ENCODE peak calls at places on chromosomes 6 and 20, in ten cellular contexts. X is stomach, A is fibroblast of pulmonary artery, T is fibroblast of the aortic adventitia, I is GM12865, F is K562, C is ovary, P is fibroblast of mammary gland, N is brain microvascular endothelial cell, Z is AG04449. B is an unnamed sample.

GRCh38 chr20:420721-421574 is 12.8 kb downstream of the RBCK1 start:
- DNase-seq in X (peak), A (no peak), T (no peak), I (peak), F (peak), C (no peak), P (no peak), N (no peak), Z (no peak), B (no peak)

GRCh38 chr20:44495257-44495656 is 19.6 kb downstream of the TTPAL start:
- DNase-seq in X (no peak), A (peak), T (peak), I (no peak), F (no peak), C (no peak), P (peak), N (peak), Z (peak), B (peak)

GRCh38 chr20:478010-478948 is 15.9 kb upstream of the TBC1D20 start:
- DNase-seq in X (no peak), A (peak), T (peak), I (no peak), F (no peak), C (no peak), P (peak), N (peak), Z (no peak), B (no peak)

GRCh38 chr6:133630651-133631050 is 258.3 kb upstream of the TCF21 start:
- DNase-seq in X (no peak), A (no peak), T (no peak), I (no peak), F (no peak), C (no peak), P (no peak), N (no peak), Z (no peak), B (no peak)

GRCh38 chr6:154169193-154169847 is 130.3 kb downstream of the OPRM1 start:
- DNase-seq in X (no peak), A (peak), T (no peak), I (no peak), F (no peak), C (no peak), P (no peak), N (no peak), Z (no peak), B (no peak)

GRCh38 chr6:77097940-77098339 is 365.4 kb downstream of the HTR1B start:
- DNase-seq in X (no peak), A (no peak), T (no peak), I (no peak), F (no peak), C (no peak), P (no peak), N (no peak), Z (no peak), B (no peak)

GRCh38 chr20:7085448-7085847 is 318.0 kb downstream of the BMP2 start:
- DNase-seq in X (no peak), A (peak), T (peak), I (no peak), F (no peak), C (no peak), P (no peak), N (peak), Z (no peak), B (no peak)

GRCh38 chr20:5770240-5770986 is 20.2 kb downstream of the SHLD1 start:
- DNase-seq in X (no peak), A (peak), T (peak), I (peak), F (no peak), C (no peak), P (no peak), N (no peak), Z (no peak), B (no peak)

GRCh38 chr6:95544517-95545225 is 32.7 kb upstream of the MANEA start:
- DNase-seq in X (no peak), A (no peak), T (no peak), I (no peak), F (no peak), C (no peak), P (no peak), N (no peak), Z (no peak), B (no peak)

GRCh38 chr6:14894105-14894504 is 351.8 kb upstream of the JARID2 start:
- DNase-seq in X (no peak), A (no peak), T (no peak), I (no peak), F (no peak), C (no peak), P (no peak), N (no peak), Z (no peak), B (no peak)

GRCh38 chr6:38034269-38034914 is 214.9 kb downstream of the ZFAND3 start:
- DNase-seq in X (no peak), A (peak), T (peak), I (peak), F (no peak), C (no peak), P (peak), N (peak), Z (no peak), B (peak)

GRCh38 chr6:83605517-83605916 is 93.2 kb downstream of the PRSS35 start:
- DNase-seq in X (no peak), A (no peak), T (no peak), I (no peak), F (no peak), C (no peak), P (no peak), N (no peak), Z (no peak), B (no peak)

GRCh38 chr20:36959242-36959641 is 7.7 kb upstream of the SAMHD1 start:
- DNase-seq in X (no peak), A (no peak), T (no peak), I (no peak), F (no peak), C (no peak), P (no peak), N (no peak), Z (no peak), B (no peak)

GRCh38 chr20:18496740-18497592 is at the start of gene RBBP9:
- DNase-seq in X (peak), A (peak), T (peak), I (peak), F (peak), C (peak), P (peak), N (peak), Z (peak), B (peak)

GRCh38 chr20:50932016-50932338 is 740 bp upstream of the ADNP start:
- DNase-seq in X (no peak), A (no peak), T (no peak), I (no peak), F (no peak), C (no peak), P (no peak), N (no peak), Z (no peak), B (no peak)

GRCh38 chr20:24985802-24986201 is 6.7 kb downstream of the APMAP start:
- DNase-seq in X (peak), A (no peak), T (no peak), I (no peak), F (no peak), C (no peak), P (no peak), N (no peak), Z (no peak), B (no peak)

GRCh38 chr20:15475483-15475882 is 1097.8 kb downstream of the KIF16B start:
- DNase-seq in X (peak), A (no peak), T (no peak), I (peak), F (no peak), C (no peak), P (no peak), N (no peak), Z (no peak), B (peak)

GRCh38 chr6:71602385-71602949 is 283.9 kb upstream of the RIMS1 start:
- DNase-seq in X (no peak), A (peak), T (peak), I (no peak), F (no peak), C (no peak), P (peak), N (no peak), Z (peak), B (peak)

GRCh38 chr20:22312744-22313346 is 271.5 kb downstream of the FOXA2 start:
- DNase-seq in X (peak), A (peak), T (peak), I (peak), F (peak), C (no peak), P (peak), N (peak), Z (no peak), B (no peak)

GRCh38 chr6:160950507-160950906 is 41.1 kb upstream of the MAP3K4 start:
- DNase-seq in X (peak), A (peak), T (peak), I (no peak), F (no peak), C (no peak), P (peak), N (peak), Z (peak), B (peak)

GRCh38 chr6:31010393-31011060 is at the start of gene MUC22:
- DNase-seq in X (no peak), A (peak), T (peak), I (no peak), F (no peak), C (no peak), P (peak), N (peak), Z (peak), B (peak)

GRCh38 chr20:63070301-63070625 is 63.5 kb upstream of the BHLHE23 start:
- DNase-seq in X (no peak), A (no peak), T (no peak), I (no peak), F (no peak), C (no peak), P (no peak), N (no peak), Z (no peak), B (no peak)

GRCh38 chr6:155483858-155484257 is 28.2 kb upstream of the NOX3 start:
- DNase-seq in X (no peak), A (peak), T (peak), I (no peak), F (no peak), C (no peak), P (peak), N (no peak), Z (no peak), B (peak)

GRCh38 chr20:64077094-64077493 is 2.2 kb downstream of the RGS19 start:
- DNase-seq in X (no peak), A (no peak), T (no peak), I (peak), F (no peak), C (no peak), P (no peak), N (no peak), Z (no peak), B (no peak)

GRCh38 chr20:46512943-46513844 is at the start of gene ZNF334:
- DNase-seq in X (peak), A (peak), T (peak), I (peak), F (peak), C (peak), P (peak), N (peak), Z (no peak), B (no peak)

GRCh38 chr6:145715426-145715825 is 19.9 kb downstream of the EPM2A start:
- DNase-seq in X (no peak), A (no peak), T (no peak), I (no peak), F (no peak), C (no peak), P (no peak), N (no peak), Z (no peak), B (no peak)

GRCh38 chr20:25353754-25354705 is 36.6 kb downstream of the ABHD12 start:
- DNase-seq in X (no peak), A (no peak), T (no peak), I (no peak), F (no peak), C (no peak), P (no peak), N (no peak), Z (no peak), B (no peak)

GRCh38 chr6:7542878-7543394 is 1.5 kb downstream of the DSP start:
- DNase-seq in X (peak), A (peak), T (peak), I (no peak), F (no peak), C (peak), P (peak), N (peak), Z (no peak), B (no peak)

GRCh38 chr20:12166053-12166717 is 248.5 kb downstream of the BTBD3 start:
- DNase-seq in X (no peak), A (peak), T (peak), I (no peak), F (no peak), C (no peak), P (peak), N (peak), Z (peak), B (peak)

GRCh38 chr20:19967441-19967840 is 49.7 kb upstream of the NAA20 start:
- DNase-seq in X (no peak), A (no peak), T (no peak), I (no peak), F (no peak), C (no peak), P (no peak), N (no peak), Z (no peak), B (no peak)

GRCh38 chr6:161261325-161261724 is 12.5 kb downstream of the AGPAT4 start:
- DNase-seq in X (no peak), A (no peak), T (no peak), I (no peak), F (no peak), C (no peak), P (peak), N (no peak), Z (no peak), B (peak)

GRCh38 chr6:24991748-24992467 is 56.1 kb upstream of the RIPOR2 start:
- DNase-seq in X (peak), A (peak), T (peak), I (peak), F (peak), C (peak), P (peak), N (no peak), Z (no peak), B (no peak)

DNA sequence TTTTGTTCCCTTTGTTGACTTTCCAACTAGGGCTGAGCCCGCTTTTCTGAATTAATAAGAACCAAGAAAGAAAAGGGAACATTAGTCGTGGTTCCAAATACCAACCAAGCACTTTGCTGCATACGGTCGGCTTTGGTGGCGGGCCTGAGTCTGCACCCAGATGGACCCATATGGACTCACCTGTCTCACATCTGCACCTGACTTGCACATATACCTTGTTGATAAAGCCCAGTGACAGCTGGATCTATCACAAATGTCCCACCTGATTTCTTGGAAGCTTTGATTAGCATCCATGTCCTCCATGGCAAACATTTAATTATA is 39.0 kb downstream of the TPD52L1 start:
- DNase-seq in X (no peak), A (no peak), T (no peak), I (no peak), F (no peak), C (no peak), P (no peak), N (no peak), Z (no peak), B (no peak)
- TF ChIP-seq CTCF in X (no peak), A (no peak), T (no peak), I (no peak), F (no peak), C (no peak), P (no peak), N (no peak), Z (no peak), B (no peak)

GRCh38 chr6:35311390-35312075 is 13.9 kb downstream of the DEF6 start:
- DNase-seq in X (no peak), A (no peak), T (no peak), I (peak), F (no peak), C (no peak), P (no peak), N (no peak), Z (no peak), B (no peak)
- H3K4me3 ChIP-seq in X (no peak), A (no peak), T (no peak), I (peak), F (no peak), C (no peak), P (no peak), N (no peak), Z (no peak), B (no peak)

GRCh38 chr6:27908017-27908416 is 4.2 kb downstream of the OR2B2 start:
- DNase-seq in X (no peak), A (no peak), T (no peak), I (no peak), F (no peak), C (no peak), P (no peak), N (no peak), Z (no peak), B (no peak)
- TF ChIP-seq CTCF in X (no peak), A (no peak), T (no peak), I (no peak), F (no peak), C (no peak), P (no peak), N (no peak), Z (no peak), B (no peak)

GRCh38 chr6:12582421-12583110 is 134.0 kb upstream of the PHACTR1 start:
- DNase-seq in X (no peak), A (no peak), T (no peak), I (no peak), F (no peak), C (no peak), P (no peak), N (no peak), Z (no peak), B (no peak)

GRCh38 chr6:12578751-12579150 is 137.8 kb upstream of the PHACTR1 start:
- DNase-seq in X (no peak), A (no peak), T (peak), I (no peak), F (no peak), C (no peak), P (peak), N (no peak), Z (no peak), B (no peak)

GRCh38 chr6:12578097-12578496 is 138.5 kb upstream of the PHACTR1 start:
- DNase-seq in X (no peak), A (no peak), T (no peak), I (no peak), F (no peak), C (no peak), P (no peak), N (no peak), Z (no peak), B (no peak)

GRCh38 chr6:12577124-12577845 is 139.3 kb upstream of the PHACTR1 start:
- DNase-seq in X (no peak), A (peak), T (no peak), I (no peak), F (no peak), C (no peak), P (no peak), N (peak), Z (no peak), B (peak)

GRCh38 chr6:12580296-12580695 is 136.3 kb upstream of the PHACTR1 start:
- DNase-seq in X (no peak), A (no peak), T (no peak), I (no peak), F (no peak), C (no peak), P (no peak), N (no peak), Z (no peak), B (no peak)
- H3K4me3 ChIP-seq in X (no peak), A (no peak), T (no peak), I (no peak), F (no peak), C (no peak), P (no peak), N (no peak), Z (no peak), B (no peak)

GRCh38 chr20:61252601-61253263 is 671 bp downstream of the CDH4 start:
- DNase-seq in X (no peak), A (no peak), T (no peak), I (no peak), F (no peak), C (no peak), P (no peak), N (no peak), Z (no peak), B (no peak)

GRCh38 chr20:61253640-61254511 is 1.8 kb downstream of the CDH4 start:
- DNase-seq in X (no peak), A (no peak), T (no peak), I (no peak), F (no peak), C (no peak), P (peak), N (no peak), Z (no peak), B (no peak)

GRCh38 chr20:61251529-61252393 is at the start of gene CDH4:
- DNase-seq in X (no peak), A (no peak), T (no peak), I (no peak), F (no peak), C (no peak), P (no peak), N (no peak), Z (no peak), B (no peak)

GRCh38 chr20:61254881-61255589 is 3.0 kb downstream of the CDH4 start:
- DNase-seq in X (no peak), A (peak), T (peak), I (no peak), F (no peak), C (no peak), P (peak), N (no peak), Z (no peak), B (peak)

DNA sequence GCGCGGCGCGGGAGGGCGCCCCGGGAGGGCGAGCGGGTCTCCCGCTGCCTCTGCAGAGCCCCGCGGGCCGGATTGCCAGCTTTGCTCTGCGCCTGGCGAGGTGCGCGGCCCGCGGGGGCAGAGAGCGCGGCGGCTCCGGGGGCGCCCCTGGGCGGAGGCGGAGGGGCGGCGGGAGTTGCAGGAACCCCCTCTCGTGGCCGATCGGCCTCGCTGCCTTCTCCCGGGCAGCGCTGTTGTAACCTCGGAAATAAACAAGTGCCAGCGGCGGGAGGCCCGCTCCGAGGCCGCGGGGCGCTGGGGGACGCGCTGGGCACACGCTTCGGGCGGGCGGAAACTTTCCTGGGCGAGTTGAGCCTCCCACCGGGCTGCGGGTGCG is 1.2 kb downstream of the CDH4 start:
- DNase-seq in X (no peak), A (peak), T (no peak), I (no peak), F (no peak), C (no peak), P (peak), N (no peak), Z (no peak), B (no peak)
- TF ChIP-seq CTCF in X (no peak), A (no peak), T (peak), I (no peak), F (no peak), C (no peak), P (no peak), N (peak), Z (peak), B (peak)

GRCh38 chr6:12051861-12052368 is 39.8 kb downstream of the HIVEP1 start:
- DNase-seq in X (no peak), A (no peak), T (no peak), I (peak), F (no peak), C (no peak), P (no peak), N (no peak), Z (peak), B (no peak)
- H3K4me3 ChIP-seq in X (no peak), A (no peak), T (no peak), I (peak), F (no peak), C (no peak), P (no peak), N (no peak), Z (no peak), B (no peak)

GRCh38 chr6:29355603-29356002 is 13.1 kb downstream of the OR5V1 start:
- DNase-seq in X (no peak), A (no peak), T (no peak), I (no peak), F (no peak), C (no peak), P (no peak), N (no peak), Z (no peak), B (no peak)
- TF ChIP-seq CTCF in X (no peak), A (no peak), T (no peak), I (no peak), F (no peak), C (no peak), P (no peak), N (no peak), Z (no peak), B (no peak)

GRCh38 chr6:149451361-149452061 is 33.3 kb downstream of the ZC3H12D start:
- DNase-seq in X (no peak), A (no peak), T (no peak), I (no peak), F (no peak), C (peak), P (no peak), N (no peak), Z (no peak), B (no peak)

GRCh38 chr6:149452062-149452939 is 32.5 kb downstream of the ZC3H12D start:
- DNase-seq in X (no peak), A (no peak), T (no peak), I (no peak), F (no peak), C (no peak), P (no peak), N (no peak), Z (no peak), B (no peak)

GRCh38 chr6:149454405-149454848 is 30.4 kb downstream of the ZC3H12D start:
- DNase-seq in X (peak), A (peak), T (peak), I (no peak), F (no peak), C (peak), P (peak), N (peak), Z (peak), B (peak)

GRCh38 chr6:149455028-149455732 is 29.6 kb downstream of the ZC3H12D start:
- DNase-seq in X (no peak), A (no peak), T (no peak), I (no peak), F (no peak), C (no peak), P (no peak), N (no peak), Z (no peak), B (no peak)

GRCh38 chr6:149453597-149454340 is 31.0 kb downstream of the ZC3H12D start:
- DNase-seq in X (no peak), A (no peak), T (no peak), I (no peak), F (no peak), C (no peak), P (no peak), N (no peak), Z (no peak), B (no peak)
- H3K4me3 ChIP-seq in X (no peak), A (no peak), T (no peak), I (no peak), F (no peak), C (no peak), P (no peak), N (no peak), Z (no peak), B (no peak)